ENCODE peak calls at places on chromosome 13, in seven cellular contexts. U, C, T, W, L, Y and O are unnamed samples.

GRCh38 chr13:77537302-77537919 is 1.9 kb downstream of the SCEL start:
- DNase-seq in U (no peak), C (no peak), T (no peak), W (no peak), L (no peak), Y (no peak), O (no peak)

GRCh38 chr13:73138276-73138950 is 79.6 kb downstream of the KLF5 start:
- DNase-seq in U (peak; percentile 21), C (no peak), T (peak; percentile 62), W (no peak), L (no peak), Y (no peak), O (no peak)

GRCh38 chr13:44955421-44955820 is 33.9 kb downstream of the NUFIP1 start:
- DNase-seq in U (no peak), C (no peak), T (no peak), W (no peak), L (no peak), Y (no peak), O (no peak)

GRCh38 chr13:34208326-34208725 is 390.4 kb downstream of the RFC3 start:
- DNase-seq in U (no peak), C (no peak), T (no peak), W (no peak), L (no peak), Y (no peak), O (no peak)

GRCh38 chr13:30880756-30881155 is 25.3 kb upstream of the MEDAG start:
- DNase-seq in U (peak; percentile 37), C (no peak), T (no peak), W (no peak), L (no peak), Y (no peak), O (no peak)

GRCh38 chr13:110012102-110012739 is 225.8 kb upstream of the IRS2 start:
- DNase-seq in U (peak; percentile 3), C (no peak), T (no peak), W (no peak), L (no peak), Y (peak; percentile 60), O (no peak)

GRCh38 chr13:39618546-39618945 is 15.6 kb upstream of the LHFPL6 start:
- DNase-seq in U (no peak), C (no peak), T (no peak), W (no peak), L (no peak), Y (no peak), O (no peak)

GRCh38 chr13:24747248-24748151 is 16.5 kb upstream of the RNF17 start:
- DNase-seq in U (no peak), C (peak; percentile 61), T (no peak), W (no peak), L (no peak), Y (no peak), O (no peak)

GRCh38 chr13:41931337-41931736 is 29.6 kb downstream of the VWA8 start:
- DNase-seq in U (no peak), C (no peak), T (no peak), W (no peak), L (no peak), Y (no peak), O (no peak)

GRCh38 chr13:91292630-91293221 is 54.8 kb upstream of the MIR17HG start:
- DNase-seq in U (no peak), C (no peak), T (no peak), W (no peak), L (no peak), Y (no peak), O (no peak)

GRCh38 chr13:35857769-35858168 is 273.4 kb downstream of the DCLK1 start:
- DNase-seq in U (no peak), C (peak; percentile 48), T (no peak), W (peak; percentile 73), L (no peak), Y (no peak), O (no peak)
- TF ChIP-seq SP1 in U (no peak), C (peak; percentile 29), T (no peak), W (peak; percentile 85), L (no peak), Y (no peak), O (no peak)

DNA sequence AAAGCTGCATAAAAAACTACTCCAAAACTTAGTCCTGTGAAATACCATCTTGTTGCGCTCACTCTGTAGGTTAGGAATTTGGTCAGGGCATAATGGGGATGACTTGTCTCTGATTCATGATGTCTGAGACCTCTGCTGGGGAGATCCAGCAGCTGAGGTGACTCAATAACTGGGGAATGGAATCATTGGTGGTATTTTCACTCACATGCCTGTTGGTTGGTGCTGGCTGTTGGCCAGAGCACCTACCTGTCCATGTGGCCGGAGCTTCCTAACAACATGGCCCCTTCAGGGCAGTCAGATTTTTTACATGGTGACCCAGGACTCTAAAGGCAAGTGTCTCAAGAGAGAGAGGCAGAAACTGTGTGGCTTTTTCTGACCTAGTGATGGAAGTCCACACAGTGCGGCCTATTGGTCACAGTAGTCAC is 7.4 kb upstream of the ESD start:
- DNase-seq in U (peak; percentile 9), C (no peak), T (no peak), W (no peak), L (no peak), Y (peak; percentile 64), O (no peak)
- TF ChIP-seq SP1 in U (no peak), C (no peak), T (no peak), W (no peak), L (no peak), Y (peak; percentile 52), O (no peak)

DNA sequence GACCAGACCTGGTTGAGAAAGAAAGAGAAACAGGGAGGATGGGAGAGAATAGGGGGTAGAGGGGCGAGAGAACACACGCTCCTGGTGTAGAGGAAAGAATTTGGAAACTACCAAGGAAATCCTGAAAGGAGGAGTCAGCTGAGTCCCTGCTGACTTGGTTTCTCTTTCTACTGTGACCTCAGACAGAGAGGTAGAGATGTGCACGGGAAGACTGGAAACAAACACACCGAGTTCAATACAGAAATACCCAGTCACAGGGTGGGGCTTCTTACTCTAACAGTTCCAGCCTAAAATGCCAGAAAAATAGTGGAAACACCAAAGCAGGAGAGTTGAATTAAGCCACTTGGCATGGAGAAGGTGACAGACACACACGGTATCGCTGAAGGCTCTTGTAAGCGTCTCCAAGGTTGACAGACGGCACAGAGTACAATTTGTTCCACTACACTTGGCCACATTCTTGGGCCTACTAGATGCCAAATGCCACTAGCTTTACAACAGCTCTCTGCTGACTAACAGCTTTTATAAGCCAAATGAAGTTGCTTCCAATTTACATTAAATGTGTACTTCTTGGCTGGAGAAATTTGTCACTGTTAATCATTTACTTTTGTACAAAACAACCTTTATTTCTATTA is 28.0 kb downstream of the LATS2 start:
- DNase-seq in U (no peak), C (no peak), T (no peak), W (no peak), L (no peak), Y (no peak), O (no peak)
- TF ChIP-seq SP1 in U (no peak), C (no peak), T (no peak), W (no peak), L (no peak), Y (no peak), O (no peak)

DNA sequence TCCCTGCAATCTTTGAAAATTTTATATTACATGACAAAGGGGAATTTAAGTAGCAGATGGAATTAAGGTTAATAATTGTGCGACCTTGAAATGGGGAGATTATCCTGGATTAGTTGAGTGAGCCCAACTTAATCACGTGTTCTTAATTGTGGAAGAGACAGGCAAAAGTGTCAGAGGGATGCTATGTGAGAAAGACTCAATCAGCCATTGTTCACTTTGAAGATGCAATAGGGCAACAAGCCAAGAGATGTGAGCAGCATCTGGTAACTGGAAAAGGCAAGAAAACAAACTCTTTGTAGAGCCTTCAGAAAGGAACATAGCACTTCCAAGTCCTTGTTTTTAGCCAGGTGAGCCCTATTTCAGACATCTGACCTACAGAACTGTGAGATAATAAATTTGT is 247.7 kb downstream of the SLITRK1 start:
- DNase-seq in U (no peak), C (no peak), T (no peak), W (no peak), L (no peak), Y (no peak), O (no peak)
- TF ChIP-seq SP1 in U (no peak), C (no peak), T (no peak), W (no peak), L (no peak), Y (no peak), O (no peak)

GRCh38 chr13:96426160-96426559 is 336.3 kb downstream of the HS6ST3 start:
- DNase-seq in U (no peak), C (no peak), T (no peak), W (no peak), L (no peak), Y (no peak), O (no peak)
- TF ChIP-seq SP1 in U (no peak), C (no peak), T (no peak), W (no peak), L (no peak), Y (no peak), O (no peak)

DNA sequence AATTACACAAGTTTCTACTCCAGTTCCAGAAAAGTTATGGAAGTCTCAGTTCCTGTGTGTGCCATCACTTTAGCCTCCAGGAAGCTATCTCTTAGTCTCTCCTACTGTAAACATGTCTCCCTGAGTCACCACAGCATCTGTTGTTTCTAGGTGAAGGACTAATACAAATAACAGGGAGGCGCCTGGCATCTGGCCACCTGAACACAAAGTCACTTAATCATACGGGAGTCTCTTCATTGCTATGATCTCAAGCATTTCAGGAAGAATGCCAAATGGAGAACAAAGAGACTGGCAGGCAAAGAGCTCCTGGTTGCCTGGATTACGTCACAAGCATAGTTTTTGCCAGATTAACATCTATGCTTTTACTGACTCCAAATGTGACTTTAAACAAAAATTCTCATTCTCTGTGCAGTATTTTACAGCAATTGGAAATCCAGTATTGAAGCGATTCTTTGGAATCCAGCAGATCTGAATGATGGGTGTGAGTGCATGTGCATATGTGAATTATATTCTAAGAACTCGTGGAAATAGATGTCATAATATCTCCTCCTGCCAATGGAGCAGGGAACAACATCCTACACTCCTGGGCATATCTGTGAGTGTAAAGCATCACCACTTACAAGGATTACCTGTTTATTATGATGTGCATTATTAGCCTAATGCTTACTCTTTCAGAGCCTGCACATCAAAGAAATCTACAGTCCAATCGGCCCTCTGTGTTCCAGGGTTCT is 572.8 kb downstream of the PCDH9 start:
- DNase-seq in U (peak; percentile 11), C (no peak), T (no peak), W (no peak), L (no peak), Y (peak; percentile 70), O (no peak)
- TF ChIP-seq SP1 in U (no peak), C (no peak), T (no peak), W (no peak), L (no peak), Y (peak; percentile 25), O (no peak)